ENCODE peak calls at places on chromosomes 11 and 22, in five cellular contexts. X is Calu3, A is activated T-cell treated with anti-CD3 and anti-CD28 coated beads for 1 hour, E is neural progenitor cell, Y is lower lobe of right lung. L is an unnamed sample.

GRCh38 chr11:129972596-129972995 is 30.0 kb downstream of the PRDM10 start:
- DNase-seq in X (no peak), A (no peak), Y (no peak), E (peak; percentile 68), L (no peak)

GRCh38 chr11:92702771-92703170 is 266.7 kb upstream of the MTNR1B start:
- DNase-seq in A (no peak), X (no peak), E (no peak), Y (no peak), L (no peak)

GRCh38 chr11:1072116-1072820 is 2.4 kb upstream of the MUC2 start:
- DNase-seq in X (peak; percentile 81), A (no peak), E (no peak), Y (peak; percentile 41), L (peak; percentile 74)

GRCh38 chr22:36850682-36851081 is 10.1 kb upstream of the NCF4 start:
- DNase-seq in A (no peak), E (no peak), Y (no peak), X (no peak), L (no peak)

GRCh38 chr11:116813781-116814471 is 9.2 kb downstream of the APOA4 start:
- DNase-seq in A (no peak), E (no peak), X (no peak), Y (no peak), L (no peak)

GRCh38 chr11:69430566-69430965 is 50.9 kb upstream of the LINC01488 start:
- DNase-seq in E (no peak), X (no peak), Y (no peak), A (no peak), L (no peak)

GRCh38 chr11:61532136-61533038 is 23.8 kb downstream of the LRRC10B start:
- DNase-seq in E (peak; percentile 76), X (peak; percentile 63), A (peak; percentile 33), Y (no peak), L (peak; percentile 16)

GRCh38 chr22:24233816-24234215 is 11.1 kb downstream of the GGT5 start:
- DNase-seq in A (no peak), E (no peak), X (no peak), Y (no peak), L (no peak)

GRCh38 chr22:43723816-43724215 is 88.3 kb downstream of the EFCAB6 start:
- DNase-seq in E (no peak), X (no peak), Y (no peak), A (no peak), L (no peak)

GRCh38 chr11:96090711-96091110 is 166.8 kb upstream of the MTMR2 start:
- DNase-seq in X (no peak), Y (no peak), E (no peak), A (no peak), L (no peak)

GRCh38 chr11:68460741-68461283 is at the start of gene PPP6R3:
- DNase-seq in E (no peak), Y (no peak), A (no peak), X (no peak), L (no peak)

GRCh38 chr22:31753005-31753633 is 700 bp upstream of the DEPDC5 start:
- DNase-seq in E (peak; percentile 93), Y (peak; percentile 62), A (no peak), X (peak; percentile 26), L (peak; percentile 12)

GRCh38 chr11:6523253-6523652 is 26.2 kb downstream of the DNHD1 start:
- DNase-seq in Y (no peak), X (no peak), A (no peak), E (no peak), L (peak; percentile 55)

GRCh38 chr11:79212711-79213110 is 228.1 kb downstream of the TENM4 start:
- DNase-seq in E (peak; percentile 15), A (no peak), Y (no peak), X (no peak), L (no peak)

GRCh38 chr11:9878936-9879335 is 215.1 kb downstream of the SWAP70 start:
- DNase-seq in Y (no peak), A (no peak), X (no peak), E (no peak), L (no peak)

GRCh38 chr11:8728566-8728965 is 46.0 kb downstream of the RPL27A start:
- DNase-seq in X (no peak), Y (no peak), A (no peak), E (no peak), L (no peak)